ENCODE peak calls at places on chromosomes 1 and 21, in four cellular contexts. Q, M, K and S are unnamed samples.
A peak's percentile ranks its signal among the peaks of the same experiment; 100 is the strongest.

GRCh38 chr1:183607322-183607980 is 17.2 kb upstream of the NCF2 start:
- DNase-seq in Q (no peak), M (no peak), K (no peak), S (no peak)

GRCh38 chr1:59232209-59232608 is 64.7 kb upstream of the FGGY start:
- DNase-seq in Q (no peak), M (no peak), K (peak; percentile 63), S (no peak)

GRCh38 chr1:154076413-154076812 is 78.5 kb downstream of the NUP210L start:
- DNase-seq in Q (no peak), M (no peak), K (no peak), S (no peak)

GRCh38 chr1:94094466-94095111 is 26.4 kb downstream of the ABCA4 start:
- DNase-seq in Q (no peak), M (no peak), K (no peak), S (no peak)

GRCh38 chr1:205805082-205805711 is 7.8 kb downstream of the SLC41A1 start:
- DNase-seq in Q (no peak), M (no peak), K (no peak), S (no peak)

GRCh38 chr1:243411472-243411871 is 155.6 kb downstream of the SDCCAG8 start:
- DNase-seq in Q (no peak), M (no peak), K (no peak), S (no peak)

GRCh38 chr1:202958544-202959275 is 598 bp upstream of the ADIPOR1 start:
- DNase-seq in Q (no peak), M (no peak), K (no peak), S (no peak)

GRCh38 chr1:169113613-169114119 is 7.2 kb downstream of the ATP1B1 start:
- DNase-seq in Q (no peak), M (no peak), K (peak; percentile 72), S (peak; percentile 91)

GRCh38 chr1:147545133-147545532 is 3.8 kb downstream of the BCL9 start:
- DNase-seq in Q (no peak), M (peak; percentile 52), K (no peak), S (no peak)

GRCh38 chr1:48750089-48750488 is 26.6 kb downstream of the BEND5 start:
- DNase-seq in Q (no peak), M (no peak), K (no peak), S (no peak)

GRCh38 chr1:39720094-39720999 is 18.3 kb upstream of the PPIE start:
- DNase-seq in Q (peak; percentile 57), M (no peak), K (peak; percentile 51), S (peak; percentile 56)

GRCh38 chr1:118185083-118185899 is at the start of gene SPAG17:
- DNase-seq in Q (peak; percentile 79), M (peak; percentile 95), K (no peak), S (peak; percentile 4)

GRCh38 chr21:32572574-32573420 is 12.5 kb downstream of the TCP10L start:
- DNase-seq in Q (peak; percentile 41), M (no peak), K (peak; percentile 71), S (no peak)

GRCh38 chr1:24715658-24716057 is 29.6 kb upstream of the CLIC4 start:
- DNase-seq in Q (no peak), M (no peak), K (no peak), S (no peak)

GRCh38 chr1:164785841-164786534 is 227.0 kb downstream of the PBX1 start:
- DNase-seq in Q (no peak), M (no peak), K (no peak), S (no peak)

GRCh38 chr1:183600136-183600535 is 9.9 kb upstream of the NCF2 start:
- DNase-seq in Q (no peak), M (no peak), K (no peak), S (peak; percentile 58)

GRCh38 chr1:65371544-65371943 is 48.9 kb upstream of the LEPR start:
- DNase-seq in Q (no peak), M (no peak), K (no peak), S (no peak)

GRCh38 chr1:232982238-232982944 is 32.0 kb downstream of the NTPCR start:
- DNase-seq in Q (no peak), M (no peak), K (no peak), S (peak; percentile 25)

GRCh38 chr1:59484090-59484489 is 187.2 kb downstream of the FGGY start:
- DNase-seq in Q (peak; percentile 13), M (no peak), K (no peak), S (peak; percentile 23)

GRCh38 chr1:65108025-65108692 is 39.8 kb upstream of the AK4 start:
- DNase-seq in Q (no peak), M (no peak), K (no peak), S (no peak)

GRCh38 chr1:207787776-207788175 is 35.9 kb downstream of the CD46 start:
- DNase-seq in Q (no peak), M (no peak), K (no peak), S (no peak)

GRCh38 chr1:208329291-208329690 is 85.1 kb upstream of the PLXNA2 start:
- DNase-seq in Q (no peak), M (no peak), K (no peak), S (no peak)

GRCh38 chr21:37146320-37147225 is 73.5 kb downstream of the TTC3 start:
- DNase-seq in Q (no peak), M (no peak), K (no peak), S (no peak)

GRCh38 chr1:29569971-29570634 is 333.8 kb downstream of the PTPRU start:
- DNase-seq in Q (no peak), M (no peak), K (peak; percentile 43), S (peak; percentile 13)

GRCh38 chr1:29563092-29563491 is 326.8 kb downstream of the PTPRU start:
- DNase-seq in Q (no peak), M (no peak), K (no peak), S (no peak)

GRCh38 chr1:29565490-29565889 is 329.2 kb downstream of the PTPRU start:
- DNase-seq in Q (no peak), M (no peak), K (no peak), S (no peak)

GRCh38 chr1:29563571-29563970 is 327.2 kb downstream of the PTPRU start:
- DNase-seq in Q (peak; percentile 22), M (no peak), K (no peak), S (no peak)

DNA sequence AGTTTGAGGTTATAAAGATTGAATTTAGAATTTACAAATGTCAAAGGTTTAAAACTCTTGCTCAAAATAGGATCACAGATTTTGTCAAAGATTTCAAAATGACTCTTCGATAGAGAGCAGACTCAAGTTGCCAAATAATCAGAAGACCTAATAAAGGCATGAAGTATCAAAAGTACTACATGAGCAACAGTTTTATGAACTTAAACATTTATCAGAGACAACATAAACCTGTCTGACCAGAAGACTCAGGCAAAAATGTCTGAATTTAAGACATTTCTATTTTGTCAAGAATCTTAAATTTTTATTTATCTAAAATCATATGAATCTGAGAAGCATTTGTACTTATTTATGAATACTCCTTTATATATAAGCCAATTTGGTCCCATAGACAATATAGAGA is 330.9 kb downstream of the PTPRU start:
- DNase-seq in Q (no peak), M (no peak), K (no peak), S (no peak)
- TF ChIP-seq RNF2 in Q (no peak), M (no peak), K (no peak), S (no peak)

DNA sequence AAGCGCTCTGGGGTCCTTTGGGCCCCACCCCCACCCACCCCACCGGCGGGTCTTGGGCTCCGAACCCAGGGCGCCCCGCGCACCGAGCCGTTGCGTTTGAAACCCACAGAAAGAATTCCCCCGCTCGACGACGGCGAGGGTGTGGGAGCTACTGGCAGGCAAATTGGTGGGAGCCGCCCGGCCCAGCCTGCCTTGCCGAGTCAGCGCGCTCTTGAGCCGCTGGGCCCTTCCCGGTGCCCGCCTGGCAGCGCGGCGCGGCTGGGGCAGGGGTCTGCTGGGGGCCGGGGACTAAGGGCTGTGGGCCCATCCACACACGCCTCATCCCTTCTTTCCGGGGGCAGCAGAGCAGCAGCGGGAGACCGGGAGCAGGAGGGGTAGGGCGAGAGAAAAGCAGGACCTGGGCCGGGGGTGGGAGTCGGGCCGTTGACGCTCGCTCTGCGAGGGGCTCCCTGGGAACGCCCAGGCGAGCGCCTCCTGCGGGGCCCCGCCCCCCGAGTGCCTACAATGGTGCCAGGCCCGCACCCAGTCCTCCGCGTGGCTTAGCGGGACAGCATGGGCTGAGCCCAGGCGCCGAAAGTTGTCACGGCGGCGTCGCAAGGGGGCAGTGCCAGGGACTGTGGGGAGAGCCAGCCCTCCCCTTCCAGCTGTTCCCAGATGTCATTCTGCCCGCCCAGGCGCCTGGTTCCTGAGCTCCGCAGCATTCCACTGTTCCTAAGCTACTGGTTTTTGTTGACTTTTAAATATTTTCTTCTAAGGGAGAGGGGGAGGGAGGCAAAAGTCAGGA is at the start of gene C1orf94:
- DNase-seq in Q (no peak), M (peak; percentile 68), K (no peak), S (no peak)
- TF ChIP-seq RNF2 in Q (no peak), M (no peak), K (no peak), S (no peak)

DNA sequence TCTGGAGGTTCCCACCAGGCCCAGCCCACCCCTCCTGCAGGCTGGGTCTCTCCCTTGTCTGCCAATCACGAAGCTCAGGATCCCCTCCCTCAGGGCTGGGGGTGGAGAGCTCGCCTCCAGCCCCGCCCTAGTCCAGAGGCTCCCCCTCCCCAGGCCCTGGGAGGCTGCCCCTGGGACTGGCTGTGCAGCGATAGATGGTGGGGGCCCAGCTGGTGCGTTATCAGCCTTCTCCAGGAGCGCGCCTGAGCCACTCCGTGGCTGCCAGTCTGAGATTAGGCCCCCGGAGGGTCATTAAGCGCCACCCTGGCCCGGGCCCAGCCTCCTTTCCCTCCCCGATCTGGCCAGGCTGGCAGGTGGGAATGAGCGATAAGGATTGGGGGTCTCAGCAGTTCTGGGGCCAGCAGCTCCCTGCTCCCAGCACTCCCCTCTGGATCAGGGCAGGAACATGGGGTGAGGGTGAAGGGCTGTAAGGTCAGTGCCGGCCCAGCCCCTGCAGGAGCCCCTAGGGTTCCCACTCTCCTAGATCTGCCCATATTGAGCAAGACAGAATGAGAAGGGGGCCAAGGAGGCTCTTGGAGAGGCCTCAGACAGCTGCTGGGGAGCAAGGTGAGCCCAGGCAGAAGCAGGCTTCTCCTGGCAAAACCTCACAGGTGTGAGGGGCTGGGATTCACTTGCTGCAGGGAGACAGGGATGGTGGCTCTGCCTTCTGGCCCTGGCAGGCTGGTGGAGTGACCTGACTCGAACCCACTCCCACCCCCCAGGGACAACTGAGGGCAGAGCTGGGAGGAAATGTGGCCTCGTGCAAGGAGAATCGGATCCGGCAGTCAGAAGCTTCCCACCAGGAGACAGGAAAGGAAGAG is 8.5 kb downstream of the PDZK1IP1 start:
- DNase-seq in Q (peak; percentile 99), M (no peak), K (no peak), S (no peak)
- TF ChIP-seq RNF2 in Q (peak; percentile 98), M (no peak), K (no peak), S (no peak)

GRCh38 chr1:225580180-225581099 is 72.5 kb downstream of the ENAH start:
- DNase-seq in Q (no peak), M (no peak), K (no peak), S (no peak)

GRCh38 chr1:225577243-225577642 is 75.7 kb downstream of the ENAH start:
- DNase-seq in Q (no peak), M (no peak), K (no peak), S (no peak)

GRCh38 chr1:225581193-225581592 is 71.7 kb downstream of the ENAH start:
- DNase-seq in Q (no peak), M (no peak), K (no peak), S (no peak)

GRCh38 chr1:225573216-225573615 is 79.7 kb downstream of the ENAH start:
- DNase-seq in Q (no peak), M (no peak), K (no peak), S (no peak)

DNA sequence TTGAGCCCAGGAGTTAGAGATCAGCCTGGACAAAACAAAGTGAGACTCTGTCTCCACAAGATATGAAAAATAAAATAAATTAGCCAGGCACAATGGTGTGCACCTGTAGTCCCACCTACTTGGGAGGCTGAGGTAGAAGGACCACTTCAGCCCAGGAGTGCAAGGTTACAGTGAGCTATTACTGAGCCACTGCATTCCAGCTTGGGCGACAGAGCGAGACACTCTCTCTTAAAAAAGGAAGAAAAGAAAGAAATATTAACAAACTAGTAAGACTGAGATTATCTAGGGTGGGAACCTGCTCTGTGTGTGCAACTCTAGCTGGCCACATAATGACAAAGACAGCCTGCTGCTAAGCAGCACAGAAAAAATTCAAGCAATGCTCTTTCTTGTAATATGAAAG is 74.7 kb downstream of the ENAH start:
- DNase-seq in Q (no peak), M (no peak), K (no peak), S (no peak)
- TF ChIP-seq RNF2 in Q (no peak), M (no peak), K (no peak), S (no peak)